ENCODE peak calls at places on chromosomes 12 and 14, in seven cellular contexts. G is heart right ventricle, F is fibroblast of pulmonary artery, S is heart left ventricle, N is kidney epithelial cell, I is NT2/D1, V is WERI-Rb-1. W is an unnamed sample.

GRCh38 chr14:23643533-23644194 is 7.5 kb downstream of the DHRS2 start:
- DNase-seq in G (no peak), F (no peak), S (no peak), N (no peak), I (no peak), V (no peak), W (no peak)

GRCh38 chr12:128259556-128260070 is 7.4 kb upstream of the TMEM132C start:
- DNase-seq in G (no peak), F (peak), S (no peak), N (no peak), I (peak), V (peak), W (peak)

GRCh38 chr12:49507139-49507538 is 31.7 kb upstream of the KCNH3 start:
- DNase-seq in G (no peak), F (peak), S (no peak), N (peak), I (no peak), V (no peak), W (peak)

GRCh38 chr14:94179244-94179643 is 5.1 kb downstream of the PPP4R4 start:
- DNase-seq in G (no peak), F (no peak), S (no peak), N (no peak), I (no peak), V (no peak), W (no peak)

GRCh38 chr12:94240171-94240570 is 91.8 kb downstream of the PLXNC1 start:
- DNase-seq in G (no peak), F (no peak), S (no peak), N (no peak), I (no peak), V (no peak), W (no peak)

GRCh38 chr12:132795847-132796246 is 32.8 kb downstream of the GOLGA3 start:
- DNase-seq in G (no peak), F (no peak), S (no peak), N (no peak), I (no peak), V (no peak), W (no peak)

GRCh38 chr14:96079066-96079465 is 39.9 kb downstream of the C14orf132 start:
- DNase-seq in G (no peak), F (no peak), S (no peak), N (no peak), I (no peak), V (no peak), W (no peak)

GRCh38 chr12:105721051-105721825 is 390.7 kb downstream of the C12orf75 start:
- DNase-seq in G (no peak), F (no peak), S (no peak), N (no peak), I (peak), V (peak), W (no peak)

GRCh38 chr12:68915055-68915454 is 17.9 kb downstream of the CPM start:
- DNase-seq in G (no peak), F (peak), S (no peak), N (peak), I (no peak), V (no peak), W (peak)

GRCh38 chr14:21099596-21099985 is 1.1 kb upstream of the ZNF219 start:
- DNase-seq in G (no peak), F (no peak), S (no peak), N (no peak), I (no peak), V (no peak), W (no peak)
- H3K4me3 ChIP-seq in G (peak), F (no peak), S (no peak), N (no peak), I (no peak), V (peak), W (no peak)

GRCh38 chr14:77270361-77271112 is 469 bp downstream of the NGB start:
- DNase-seq in G (no peak), F (no peak), S (no peak), N (no peak), I (no peak), V (no peak), W (no peak)
- H3K4me3 ChIP-seq in G (no peak), F (no peak), S (no peak), N (peak), I (peak), V (no peak), W (no peak)

GRCh38 chr12:98519257-98519907 is 4.0 kb downstream of the TMPO start:
- DNase-seq in G (no peak), F (no peak), S (no peak), N (no peak), I (no peak), V (no peak), W (no peak)
- H3K4me3 ChIP-seq in G (no peak), F (no peak), S (no peak), N (no peak), I (no peak), V (no peak), W (no peak)

DNA sequence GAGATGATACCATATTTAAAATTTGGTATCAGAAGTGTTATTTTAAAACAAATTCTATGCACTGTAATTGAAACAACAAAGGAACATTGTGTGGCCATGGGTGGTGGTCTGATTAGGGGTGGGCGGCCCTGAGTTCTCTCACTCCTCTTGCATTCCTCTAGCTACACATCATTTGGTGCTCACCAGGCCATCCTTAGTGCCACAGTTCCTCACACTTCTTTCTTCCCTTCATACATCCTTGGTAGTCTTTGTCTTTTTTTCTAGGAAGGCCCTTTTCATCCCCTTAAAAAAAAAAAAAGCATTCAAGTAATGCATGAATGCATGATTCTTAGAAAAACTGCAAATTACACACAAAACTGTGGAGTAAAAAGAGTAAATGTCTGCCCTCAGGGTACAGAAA is 2.4 kb upstream of the MANSC4 start:
- DNase-seq in G (no peak), F (no peak), S (no peak), N (no peak), I (no peak), V (no peak), W (no peak)
- H3K4me3 ChIP-seq in G (no peak), F (no peak), S (no peak), N (no peak), I (no peak), V (no peak), W (no peak)

DNA sequence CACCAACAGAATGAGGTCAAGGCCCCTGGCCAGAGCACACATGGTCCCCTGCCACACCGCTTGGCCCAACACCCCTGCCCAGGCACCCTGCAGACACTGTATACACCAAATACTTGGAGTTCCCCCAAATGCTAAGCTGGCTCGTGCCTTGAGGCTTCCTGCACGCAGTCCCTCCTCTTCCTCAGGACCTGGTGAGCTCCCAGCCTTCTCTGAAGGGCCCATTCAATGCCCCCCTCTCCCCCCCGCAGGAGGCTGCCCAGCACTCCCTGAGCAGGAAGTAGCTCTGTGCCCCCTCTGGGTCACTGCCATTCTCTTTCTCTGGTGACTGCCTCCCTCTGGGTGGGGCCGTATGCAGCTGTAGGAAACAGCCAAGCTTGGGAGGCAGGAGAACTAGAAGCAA is 75.3 kb downstream of the ITPK1 start:
- DNase-seq in G (peak), F (no peak), S (peak), N (no peak), I (no peak), V (no peak), W (no peak)
- H3K4me3 ChIP-seq in G (no peak), F (no peak), S (no peak), N (no peak), I (no peak), V (no peak), W (no peak)

DNA sequence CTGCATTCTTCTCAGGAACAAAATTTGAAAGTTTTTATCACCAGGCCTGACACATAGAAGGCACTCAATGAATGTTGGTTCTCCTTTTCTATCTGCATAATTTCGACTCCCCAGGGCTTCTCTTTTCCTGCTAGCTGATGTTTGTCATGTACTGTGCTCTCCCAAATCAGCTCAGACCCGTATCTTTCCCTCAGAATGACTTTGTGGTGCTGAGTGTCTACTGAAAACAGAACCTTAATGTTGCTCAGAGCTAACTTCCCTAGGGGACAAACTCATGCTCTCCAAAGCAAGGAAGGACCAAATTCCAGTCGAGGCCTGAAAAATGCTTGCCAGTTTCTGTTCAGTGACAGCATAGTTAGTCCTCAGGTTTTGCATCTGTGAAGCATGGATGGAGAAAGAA is 1.9 kb downstream of the ARHGDIB start:
- DNase-seq in G (no peak), F (no peak), S (no peak), N (no peak), I (no peak), V (no peak), W (no peak)
- H3K4me3 ChIP-seq in G (no peak), F (no peak), S (peak), N (no peak), I (no peak), V (no peak), W (no peak)

DNA sequence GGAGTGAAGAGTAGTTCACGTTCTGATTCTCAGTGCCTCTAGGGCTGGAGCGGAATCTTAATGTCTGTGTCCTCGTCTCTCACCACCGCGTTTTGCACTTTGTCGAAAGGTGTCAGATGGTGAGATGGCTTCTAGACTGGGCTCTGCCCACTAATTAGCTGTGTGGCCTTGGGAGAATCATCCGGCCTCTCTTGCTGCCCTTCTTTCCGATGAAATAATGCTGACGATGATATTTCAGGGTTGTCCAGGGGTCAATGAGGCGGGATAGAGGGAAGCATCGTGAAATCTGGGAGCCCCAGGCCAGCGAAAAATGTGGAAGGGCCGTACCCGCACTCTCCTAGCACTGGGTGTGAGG is 805 bp upstream of the GALNT16 start:
- DNase-seq in G (no peak), F (no peak), S (no peak), N (no peak), I (no peak), V (no peak), W (no peak)
- H3K4me3 ChIP-seq in G (peak), F (peak), S (peak), N (peak), I (peak), V (peak), W (peak)